ENCODE peak calls at places on chromosomes 2 and 18, in seven cellular contexts. One of them, this sample, is unnamed.

GRCh38 chr18:46155652-46156051 is 51.5 kb downstream of the HAUS1 start:
- DNase-seq in K562: no peak
- DNase-seq in H1: no peak
- DNase-seq in SK-N-SH: no peak
- DNase-seq in HepG2: no peak
- DNase-seq in GM12878: no peak
- DNase-seq in GM12892: no peak
- DNase-seq in this sample: no peak

GRCh38 chr2:234027646-234028045 is 22.9 kb upstream of the SPP2 start:
- DNase-seq in K562: no peak
- DNase-seq in H1: no peak
- DNase-seq in SK-N-SH: no peak
- DNase-seq in HepG2: no peak
- DNase-seq in GM12878: no peak
- DNase-seq in GM12892: no peak
- DNase-seq in this sample: no peak

GRCh38 chr18:25516121-25516520 is 164.2 kb upstream of the ZNF521 start:
- DNase-seq in K562: no peak
- DNase-seq in H1: no peak
- DNase-seq in SK-N-SH: no peak
- DNase-seq in HepG2: no peak
- DNase-seq in GM12878: no peak
- DNase-seq in GM12892: no peak
- DNase-seq in this sample: no peak

GRCh38 chr2:40130251-40130994 is 321.5 kb downstream of the SLC8A1 start:
- DNase-seq in K562: no peak
- DNase-seq in H1: no peak
- DNase-seq in SK-N-SH: peak
- DNase-seq in HepG2: no peak
- DNase-seq in GM12878: no peak
- DNase-seq in GM12892: no peak
- DNase-seq in this sample: no peak

GRCh38 chr18:9211955-9212354 is 75.4 kb downstream of the ANKRD12 start:
- DNase-seq in K562: no peak
- DNase-seq in H1: no peak
- DNase-seq in SK-N-SH: no peak
- DNase-seq in HepG2: no peak
- DNase-seq in GM12878: no peak
- DNase-seq in GM12892: no peak
- DNase-seq in this sample: no peak

GRCh38 chr2:3303583-3304406 is 73.8 kb downstream of the EIPR1 start:
- DNase-seq in K562: peak
- DNase-seq in H1: peak
- DNase-seq in SK-N-SH: peak
- DNase-seq in HepG2: peak
- DNase-seq in GM12878: peak
- DNase-seq in GM12892: peak
- DNase-seq in this sample: peak

GRCh38 chr2:215811409-215812355 is 201.7 kb downstream of the MREG start:
- DNase-seq in K562: no peak
- DNase-seq in H1: no peak
- DNase-seq in SK-N-SH: no peak
- DNase-seq in HepG2: no peak
- DNase-seq in GM12878: peak
- DNase-seq in GM12892: no peak
- DNase-seq in this sample: no peak

GRCh38 chr2:219209818-219210571 is 3.4 kb downstream of the ZFAND2B start:
- DNase-seq in K562: no peak
- DNase-seq in H1: no peak
- DNase-seq in SK-N-SH: no peak
- DNase-seq in HepG2: no peak
- DNase-seq in GM12878: no peak
- DNase-seq in GM12892: no peak
- DNase-seq in this sample: no peak

GRCh38 chr2:10231551-10232085 is 71.1 kb upstream of the HPCAL1 start:
- DNase-seq in K562: no peak
- DNase-seq in H1: no peak
- DNase-seq in SK-N-SH: no peak
- DNase-seq in HepG2: no peak
- DNase-seq in GM12878: no peak
- DNase-seq in GM12892: no peak
- DNase-seq in this sample: no peak

GRCh38 chr2:9463698-9464034 is 10.7 kb upstream of the IAH1 start:
- DNase-seq in K562: no peak
- DNase-seq in H1: no peak
- DNase-seq in SK-N-SH: no peak
- DNase-seq in HepG2: no peak
- DNase-seq in GM12878: no peak
- DNase-seq in GM12892: no peak
- DNase-seq in this sample: no peak

GRCh38 chr18:76493213-76494107 is 1.6 kb downstream of the ZNF516 start:
- DNase-seq in K562: peak
- DNase-seq in H1: no peak
- DNase-seq in SK-N-SH: peak
- DNase-seq in HepG2: peak
- DNase-seq in GM12878: no peak
- DNase-seq in GM12892: no peak
- DNase-seq in this sample: peak

GRCh38 chr2:235032949-235033348 is 81.1 kb downstream of the SH3BP4 start:
- DNase-seq in K562: no peak
- DNase-seq in H1: no peak
- DNase-seq in SK-N-SH: no peak
- DNase-seq in HepG2: no peak
- DNase-seq in GM12878: no peak
- DNase-seq in GM12892: no peak
- DNase-seq in this sample: no peak

GRCh38 chr2:72848436-72848835 is 22.6 kb upstream of the EXOC6B start:
- DNase-seq in K562: no peak
- DNase-seq in H1: no peak
- DNase-seq in SK-N-SH: no peak
- DNase-seq in HepG2: no peak
- DNase-seq in GM12878: no peak
- DNase-seq in GM12892: no peak
- DNase-seq in this sample: no peak

GRCh38 chr2:152019732-152020131 is 79.1 kb downstream of the CACNB4 start:
- DNase-seq in K562: no peak
- DNase-seq in H1: no peak
- DNase-seq in SK-N-SH: no peak
- DNase-seq in HepG2: no peak
- DNase-seq in GM12878: no peak
- DNase-seq in GM12892: no peak
- DNase-seq in this sample: no peak

GRCh38 chr2:232761301-232761907 is 15.0 kb downstream of the KCNJ13 start:
- DNase-seq in K562: no peak
- DNase-seq in H1: no peak
- DNase-seq in SK-N-SH: peak
- DNase-seq in HepG2: peak
- DNase-seq in GM12878: no peak
- DNase-seq in GM12892: no peak
- DNase-seq in this sample: no peak

GRCh38 chr2:191916826-191917225 is 69.9 kb upstream of the CAVIN2 start:
- DNase-seq in K562: no peak
- DNase-seq in H1: no peak
- DNase-seq in SK-N-SH: no peak
- DNase-seq in HepG2: no peak
- DNase-seq in GM12878: no peak
- DNase-seq in GM12892: no peak
- DNase-seq in this sample: no peak

GRCh38 chr2:134668821-134669220 is 50.0 kb downstream of the TMEM163 start:
- DNase-seq in K562: no peak
- DNase-seq in H1: peak
- DNase-seq in SK-N-SH: no peak
- DNase-seq in HepG2: no peak
- DNase-seq in GM12878: no peak
- DNase-seq in GM12892: no peak
- DNase-seq in this sample: no peak

GRCh38 chr18:23143871-23144270 is 8.6 kb downstream of the CABLES1 start:
- DNase-seq in K562: no peak
- DNase-seq in H1: no peak
- DNase-seq in SK-N-SH: peak
- DNase-seq in HepG2: no peak
- DNase-seq in GM12878: no peak
- DNase-seq in GM12892: no peak
- DNase-seq in this sample: no peak

GRCh38 chr18:2587788-2588187 is 16.4 kb downstream of the NDC80 start:
- DNase-seq in K562: no peak
- DNase-seq in H1: no peak
- DNase-seq in SK-N-SH: no peak
- DNase-seq in HepG2: no peak
- DNase-seq in GM12878: no peak
- DNase-seq in GM12892: no peak
- DNase-seq in this sample: no peak

GRCh38 chr2:223596208-223596607 is 6.0 kb downstream of the SCG2 start:
- DNase-seq in K562: no peak
- DNase-seq in H1: no peak
- DNase-seq in SK-N-SH: no peak
- DNase-seq in HepG2: no peak
- DNase-seq in GM12878: no peak
- DNase-seq in GM12892: no peak
- DNase-seq in this sample: no peak

GRCh38 chr2:31199206-31199605 is 18.1 kb downstream of the CAPN14 start:
- DNase-seq in K562: no peak
- DNase-seq in H1: no peak
- DNase-seq in SK-N-SH: no peak
- DNase-seq in HepG2: no peak
- DNase-seq in GM12878: no peak
- DNase-seq in GM12892: no peak
- DNase-seq in this sample: no peak

GRCh38 chr2:121343191-121343590 is 58.2 kb upstream of the TFCP2L1 start:
- DNase-seq in K562: no peak
- DNase-seq in H1: no peak
- DNase-seq in SK-N-SH: no peak
- DNase-seq in HepG2: no peak
- DNase-seq in GM12878: no peak
- DNase-seq in GM12892: no peak
- DNase-seq in this sample: no peak

GRCh38 chr2:197159681-197160211 is 150.8 kb downstream of the ANKRD44 start:
- DNase-seq in K562: no peak
- DNase-seq in H1: no peak
- DNase-seq in SK-N-SH: no peak
- DNase-seq in HepG2: peak
- DNase-seq in GM12878: no peak
- DNase-seq in GM12892: no peak
- DNase-seq in this sample: no peak

GRCh38 chr18:35715139-35715538 is 133.6 kb downstream of the GALNT1 start:
- DNase-seq in K562: no peak
- DNase-seq in H1: no peak
- DNase-seq in SK-N-SH: no peak
- DNase-seq in HepG2: no peak
- DNase-seq in GM12878: no peak
- DNase-seq in GM12892: no peak
- DNase-seq in this sample: no peak

GRCh38 chr2:145402706-145403277 is 882.9 kb upstream of the ZEB2 start:
- DNase-seq in K562: no peak
- DNase-seq in H1: no peak
- DNase-seq in SK-N-SH: no peak
- DNase-seq in HepG2: no peak
- DNase-seq in GM12878: no peak
- DNase-seq in GM12892: no peak
- DNase-seq in this sample: no peak

GRCh38 chr2:145408980-145409379 is 889.1 kb upstream of the ZEB2 start:
- DNase-seq in K562: no peak
- DNase-seq in H1: no peak
- DNase-seq in SK-N-SH: no peak
- DNase-seq in HepG2: no peak
- DNase-seq in GM12878: no peak
- DNase-seq in GM12892: no peak
- DNase-seq in this sample: no peak

GRCh38 chr2:145410096-145410495 is 890.2 kb upstream of the ZEB2 start:
- DNase-seq in K562: no peak
- DNase-seq in H1: no peak
- DNase-seq in SK-N-SH: no peak
- DNase-seq in HepG2: no peak
- DNase-seq in GM12878: no peak
- DNase-seq in GM12892: no peak
- DNase-seq in this sample: no peak

DNA sequence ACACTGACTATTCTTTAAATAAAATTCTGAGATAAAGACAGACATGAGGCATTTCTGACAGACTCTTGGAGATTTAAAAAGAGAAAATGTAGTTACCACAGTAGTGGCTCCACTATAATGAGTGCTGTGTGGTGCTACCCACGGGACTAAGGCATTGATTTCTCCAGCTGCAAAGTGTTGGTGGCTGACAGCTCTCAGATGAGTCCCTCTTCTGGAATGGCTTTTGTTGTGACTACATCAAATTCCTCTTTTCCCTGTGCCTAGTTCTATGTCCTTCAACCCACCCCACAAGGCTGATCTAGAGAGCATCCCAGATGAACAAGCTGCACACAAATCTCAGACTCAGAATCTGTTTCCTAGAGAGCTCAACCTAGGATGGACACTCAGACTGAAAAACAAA is 884.8 kb upstream of the ZEB2 start:
- DNase-seq in K562: no peak
- DNase-seq in H1: no peak
- DNase-seq in SK-N-SH: no peak
- DNase-seq in HepG2: no peak
- DNase-seq in GM12878: no peak
- DNase-seq in GM12892: no peak
- DNase-seq in this sample: no peak
- TF ChIP-seq POLR2AphosphoS5 in K562: no peak
- TF ChIP-seq POLR2AphosphoS5 in H1: no peak
- TF ChIP-seq POLR2AphosphoS5 in SK-N-SH: no peak
- TF ChIP-seq POLR2AphosphoS5 in HepG2: no peak
- TF ChIP-seq POLR2AphosphoS5 in GM12878: no peak
- TF ChIP-seq POLR2AphosphoS5 in GM12892: no peak
- TF ChIP-seq POLR2AphosphoS5 in this sample: no peak

DNA sequence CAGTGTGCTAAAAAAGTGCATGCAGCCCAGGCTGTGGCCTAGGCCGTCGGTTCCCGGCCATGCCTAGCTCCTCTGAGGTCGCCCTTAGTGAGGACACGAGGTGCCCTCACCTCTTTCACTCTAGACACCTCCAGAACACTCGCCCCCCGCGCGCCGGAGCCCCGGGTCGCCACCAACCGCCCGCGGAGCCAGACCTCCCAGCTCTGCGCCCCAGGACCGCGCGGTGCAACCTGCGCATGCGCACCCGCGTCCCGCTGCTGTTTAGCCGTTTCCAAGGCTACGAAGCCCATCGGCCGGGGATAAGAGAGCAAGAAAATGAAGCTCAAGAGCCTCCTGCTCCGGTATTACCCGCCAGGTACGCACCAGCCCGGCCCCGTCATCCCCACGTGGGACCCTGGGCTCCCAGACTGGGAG is at the start of gene DAW1:
- DNase-seq in K562: no peak
- DNase-seq in H1: peak
- DNase-seq in SK-N-SH: peak
- DNase-seq in HepG2: peak
- DNase-seq in GM12878: no peak
- DNase-seq in GM12892: peak
- DNase-seq in this sample: peak
- TF ChIP-seq TAF1 in K562: no peak
- TF ChIP-seq TAF1 in H1: peak
- TF ChIP-seq TAF1 in SK-N-SH: peak
- TF ChIP-seq TAF1 in HepG2: no peak
- TF ChIP-seq TAF1 in GM12878: no peak
- TF ChIP-seq TAF1 in GM12892: no peak
- TF ChIP-seq TAF1 in this sample: no peak

GRCh38 chr2:179805001-179805400 is 56.4 kb downstream of the ZNF385B start:
- DNase-seq in K562: no peak
- DNase-seq in H1: no peak
- DNase-seq in SK-N-SH: no peak
- DNase-seq in HepG2: no peak
- DNase-seq in GM12878: no peak
- DNase-seq in GM12892: no peak
- DNase-seq in this sample: no peak
- TF ChIP-seq POLR2AphosphoS5 in K562: no peak
- TF ChIP-seq POLR2AphosphoS5 in H1: no peak
- TF ChIP-seq POLR2AphosphoS5 in SK-N-SH: no peak
- TF ChIP-seq POLR2AphosphoS5 in HepG2: no peak
- TF ChIP-seq POLR2AphosphoS5 in GM12878: no peak
- TF ChIP-seq POLR2AphosphoS5 in GM12892: no peak
- TF ChIP-seq POLR2AphosphoS5 in this sample: no peak

GRCh38 chr2:62801814-62802524 is 96.5 kb downstream of the EHBP1 start:
- DNase-seq in K562: no peak
- DNase-seq in H1: no peak
- DNase-seq in SK-N-SH: no peak
- DNase-seq in HepG2: no peak
- DNase-seq in GM12878: no peak
- DNase-seq in GM12892: no peak
- DNase-seq in this sample: no peak
- TF ChIP-seq TAF1 in K562: no peak
- TF ChIP-seq TAF1 in H1: no peak
- TF ChIP-seq TAF1 in SK-N-SH: no peak
- TF ChIP-seq TAF1 in HepG2: no peak
- TF ChIP-seq TAF1 in GM12878: no peak
- TF ChIP-seq TAF1 in GM12892: no peak
- TF ChIP-seq TAF1 in this sample: no peak